ENCODE peak calls at places on chromosome X, in ten cellular contexts. F, H, U, S, A, E, N, K, C and I are unnamed samples.

GRCh38 chrX:9188117-9188516 is 154.2 kb upstream of the FAM9B start:
- DNase-seq in F (no peak), H (no peak), U (no peak), S (no peak), A (no peak), E (no peak), N (no peak), K (no peak), C (no peak), I (no peak)

GRCh38 chrX:101774340-101774739 is 114.7 kb upstream of the ARMCX2 start:
- DNase-seq in F (no peak), H (no peak), U (no peak), S (no peak), A (no peak), E (no peak), N (no peak), K (no peak), C (no peak), I (no peak)

GRCh38 chrX:130245441-130245840 is 23.3 kb downstream of the ZNF280C start:
- DNase-seq in F (peak), H (no peak), U (no peak), S (no peak), A (no peak), E (peak), N (no peak), K (no peak), C (no peak), I (no peak)

GRCh38 chrX:124796989-124797388 is 450.6 kb downstream of the SH2D1A start:
- DNase-seq in F (no peak), H (no peak), U (no peak), S (no peak), A (no peak), E (no peak), N (no peak), K (no peak), C (no peak), I (no peak)

GRCh38 chrX:9569875-9570274 is 105.0 kb downstream of the TBL1X start:
- DNase-seq in F (peak), H (no peak), U (no peak), S (no peak), A (no peak), E (peak), N (no peak), K (no peak), C (no peak), I (no peak)

GRCh38 chrX:110477593-110478228 is 119.1 kb downstream of the RTL9 start:
- DNase-seq in F (no peak), H (no peak), U (no peak), S (no peak), A (no peak), E (no peak), N (no peak), K (no peak), C (no peak), I (no peak)

GRCh38 chrX:20653070-20653469 is 386.4 kb upstream of the RPS6KA3 start:
- DNase-seq in F (no peak), H (no peak), U (no peak), S (no peak), A (no peak), E (no peak), N (no peak), K (no peak), C (no peak), I (no peak)

GRCh38 chrX:10199212-10199611 is 42.4 kb downstream of the CLCN4 start:
- DNase-seq in F (peak), H (peak), U (no peak), S (no peak), A (no peak), E (no peak), N (peak), K (no peak), C (no peak), I (peak)

GRCh38 chrX:108811891-108812290 is 75.5 kb upstream of the IRS4 start:
- DNase-seq in F (no peak), H (no peak), U (no peak), S (peak), A (peak), E (no peak), N (no peak), K (peak), C (peak), I (no peak)

GRCh38 chrX:2541603-2542002 is 40.8 kb upstream of the DHRSX start:
- DNase-seq in F (no peak), H (no peak), U (no peak), S (no peak), A (no peak), E (no peak), N (no peak), K (no peak), C (no peak), I (no peak)

GRCh38 chrX:51892921-51893745 is at the start of gene MAGED1:
- DNase-seq in F (peak), H (peak), U (peak), S (peak), A (peak), E (peak), N (peak), K (peak), C (peak), I (peak)

GRCh38 chrX:85851418-85851817 is 195.9 kb downstream of the CHM start:
- DNase-seq in F (peak), H (peak), U (no peak), S (peak), A (peak), E (no peak), N (no peak), K (peak), C (peak), I (no peak)

GRCh38 chrX:97070346-97070745 is 186.6 kb downstream of the RPA4 start:
- DNase-seq in F (no peak), H (no peak), U (no peak), S (no peak), A (no peak), E (peak), N (no peak), K (no peak), C (no peak), I (no peak)
- TF ChIP-seq CTCF in F (no peak), H (no peak), U (no peak), S (no peak), A (no peak), E (no peak), N (no peak), K (no peak), C (no peak), I (no peak)

DNA sequence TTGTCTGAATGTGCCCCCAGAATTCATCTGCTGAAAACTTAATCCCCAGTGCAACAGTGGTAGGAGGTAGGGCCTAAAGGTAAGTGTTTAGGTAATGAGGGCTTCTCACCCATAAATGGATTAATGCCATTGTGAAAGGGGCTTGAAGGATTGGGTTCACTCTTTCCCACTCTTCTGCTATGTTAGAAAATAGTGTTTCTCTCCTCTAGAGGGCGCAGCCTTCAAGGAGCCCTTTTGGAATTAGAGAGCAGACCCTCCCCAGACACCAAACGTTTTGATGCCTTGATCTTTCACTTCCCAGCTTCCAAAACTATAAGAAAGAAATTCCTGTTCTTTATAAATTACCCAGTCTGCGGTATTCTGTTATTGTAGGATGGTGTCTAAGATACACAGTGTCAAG is 706.4 kb downstream of the SMARCA1 start:
- DNase-seq in F (no peak), H (no peak), U (no peak), S (peak), A (peak), E (no peak), N (no peak), K (peak), C (peak), I (no peak)
- TF ChIP-seq CTCF in F (no peak), H (peak), U (no peak), S (peak), A (peak), E (peak), N (peak), K (peak), C (peak), I (no peak)

GRCh38 chrX:131609480-131609879 is 65.6 kb downstream of the OR13H1 start:
- DNase-seq in F (no peak), H (no peak), U (no peak), S (no peak), A (no peak), E (no peak), N (no peak), K (peak), C (no peak), I (no peak)
- TF ChIP-seq CTCF in F (no peak), H (no peak), U (no peak), S (no peak), A (no peak), E (no peak), N (no peak), K (peak), C (no peak), I (no peak)

DNA sequence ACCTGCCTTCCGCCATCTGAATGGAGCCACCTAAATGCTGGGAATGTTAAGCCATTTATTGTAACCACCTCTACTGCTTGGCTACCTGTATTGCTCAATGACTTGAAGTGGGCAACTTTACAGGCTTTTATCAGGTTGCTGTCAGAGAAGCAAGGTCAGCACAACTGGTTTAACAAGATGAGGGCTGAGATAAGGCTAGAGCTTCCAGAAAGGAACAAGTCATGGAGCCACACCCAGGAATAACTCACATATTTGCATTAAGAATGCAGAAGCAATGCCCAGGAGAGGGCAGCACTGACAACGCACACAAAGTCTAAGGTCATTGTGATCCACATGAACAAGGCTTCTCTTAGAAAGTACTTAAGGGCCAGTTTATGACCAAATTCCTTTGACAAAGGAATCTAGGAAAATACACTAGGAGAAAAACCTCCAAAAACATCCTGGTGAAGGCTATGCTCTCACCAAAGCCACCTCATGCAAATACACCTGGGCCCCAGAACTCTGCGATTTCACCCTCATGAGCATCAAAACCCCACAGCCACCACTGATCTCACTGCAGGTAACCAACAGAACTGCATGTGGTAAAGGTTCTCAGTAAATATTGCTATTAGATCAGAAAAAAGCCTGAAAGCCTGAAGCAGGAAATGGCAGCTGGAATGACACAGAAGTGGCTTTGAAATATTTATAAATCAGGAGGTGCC is 15.0 kb upstream of the STS start:
- DNase-seq in F (peak), H (peak), U (no peak), S (peak), A (peak), E (peak), N (peak), K (peak), C (peak), I (no peak)
- TF ChIP-seq CTCF in F (peak), H (peak), U (no peak), S (peak), A (peak), E (peak), N (peak), K (peak), C (no peak), I (no peak)

DNA sequence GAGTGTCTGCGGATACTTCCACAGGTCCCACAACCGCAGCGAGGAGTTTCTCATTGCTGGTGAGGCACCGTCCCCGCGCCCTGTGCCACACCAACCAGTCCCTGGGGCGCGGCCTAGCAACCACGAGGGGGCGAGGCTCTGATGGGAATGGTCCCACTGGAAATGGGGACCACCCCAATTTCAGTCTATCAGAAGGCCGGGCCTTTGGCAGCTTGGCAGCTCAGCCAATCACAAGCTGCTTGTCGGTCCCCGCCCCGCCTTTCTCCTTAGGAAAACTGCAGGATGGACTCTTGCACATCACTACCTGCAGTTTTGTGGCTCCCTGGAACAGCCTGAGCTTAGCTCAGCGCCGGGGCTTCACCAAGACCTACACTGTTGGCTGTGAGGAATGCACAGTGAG is 3.0 kb downstream of the TIMP1 start:
- DNase-seq in F (peak), H (no peak), U (no peak), S (no peak), A (no peak), E (no peak), N (no peak), K (peak), C (no peak), I (no peak)
- TF ChIP-seq CTCF in F (no peak), H (no peak), U (no peak), S (no peak), A (no peak), E (peak), N (no peak), K (no peak), C (no peak), I (no peak)

GRCh38 chrX:69158166-69159040 is 6.8 kb downstream of the PJA1 start:
- DNase-seq in F (peak), H (no peak), U (no peak), S (peak), A (peak), E (peak), N (peak), K (peak), C (peak), I (no peak)
- TF ChIP-seq CTCF in F (peak), H (peak), U (no peak), S (peak), A (peak), E (peak), N (peak), K (peak), C (peak), I (peak)

GRCh38 chrX:74923942-74924448 is 1.3 kb downstream of the NEXMIF start:
- DNase-seq in F (peak), H (peak), U (no peak), S (no peak), A (no peak), E (no peak), N (no peak), K (no peak), C (peak), I (no peak)

GRCh38 chrX:74931214-74931613 is 6.0 kb upstream of the NEXMIF start:
- DNase-seq in F (no peak), H (no peak), U (no peak), S (peak), A (no peak), E (no peak), N (no peak), K (no peak), C (peak), I (no peak)

GRCh38 chrX:74922922-74923321 is 2.3 kb downstream of the NEXMIF start:
- DNase-seq in F (no peak), H (no peak), U (no peak), S (no peak), A (no peak), E (no peak), N (no peak), K (no peak), C (no peak), I (no peak)

GRCh38 chrX:74924449-74925209 is 623 bp downstream of the NEXMIF start:
- DNase-seq in F (peak), H (peak), U (no peak), S (peak), A (no peak), E (peak), N (peak), K (peak), C (peak), I (no peak)

DNA sequence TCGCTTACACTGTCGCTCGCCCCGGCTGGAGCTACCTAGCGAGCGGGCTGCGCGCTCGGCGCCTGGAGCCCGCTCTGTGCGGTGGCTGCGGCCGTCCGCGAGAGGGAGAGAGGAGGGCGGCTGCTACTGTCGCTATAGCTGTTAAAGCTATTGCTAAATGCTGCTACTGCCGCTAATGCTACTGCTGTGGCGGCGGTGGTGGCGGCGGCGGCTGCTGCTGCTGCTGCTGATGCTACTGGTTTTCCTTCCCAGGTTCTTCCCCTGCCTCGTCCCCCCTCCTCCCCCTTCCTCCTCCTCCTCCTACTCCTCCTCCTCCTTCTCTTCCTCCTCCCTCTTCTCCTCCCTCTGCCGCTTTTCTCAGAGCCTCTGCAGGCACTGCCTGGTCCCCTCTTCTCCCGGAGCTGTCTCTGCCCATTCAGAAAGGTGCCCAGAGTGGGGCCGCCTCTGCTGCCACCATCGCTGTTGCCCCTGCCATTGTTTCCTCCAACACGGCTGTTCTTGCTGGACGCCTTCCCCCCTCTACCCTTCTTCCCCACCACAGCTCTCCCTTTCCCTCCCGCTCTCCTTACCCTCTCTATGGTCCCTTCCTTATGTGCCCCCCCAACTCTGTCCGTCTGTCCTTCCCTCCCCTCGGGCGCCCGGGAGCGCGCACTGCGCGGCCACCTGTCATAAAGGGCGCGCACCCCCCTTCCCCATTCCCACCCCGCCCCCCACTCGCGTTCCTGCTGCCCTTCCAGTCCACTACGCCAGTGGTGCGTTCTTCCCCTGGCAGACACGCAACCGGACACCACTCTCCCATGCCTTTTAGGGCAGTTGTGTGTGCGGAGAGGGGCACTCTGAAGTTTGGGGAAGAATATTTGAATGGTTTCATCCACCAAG is at the start of gene NEXMIF:
- DNase-seq in F (peak), H (peak), U (no peak), S (peak), A (peak), E (no peak), N (peak), K (peak), C (peak), I (no peak)
- TF ChIP-seq CTCF in F (no peak), H (no peak), U (no peak), S (peak), A (peak), E (peak), N (peak), K (peak), C (no peak), I (no peak)